ENCODE peak calls at places on chromosomes 6 and 20, in four cellular contexts. L is H1, P is trophoblast cell, S is H9. G is an unnamed sample.

GRCh38 chr6:43992783-43993505 is 134.3 kb downstream of the MRPL14 start:
- DNase-seq in L (no peak), P (no peak), S (no peak), G (no peak)

GRCh38 chr6:45001663-45002062 is 326.5 kb upstream of the RUNX2 start:
- DNase-seq in L (no peak), P (no peak), S (no peak), G (no peak)

GRCh38 chr6:155311076-155311475 is 3.2 kb downstream of the TFB1M start:
- DNase-seq in L (no peak), P (no peak), S (no peak), G (no peak)

GRCh38 chr6:80338201-80338836 is 231.8 kb downstream of the BCKDHB start:
- DNase-seq in L (peak; percentile 64), P (peak; percentile 69), S (peak; percentile 84), G (peak; percentile 77)

GRCh38 chr6:148972481-148972880 is 225.7 kb downstream of the UST start:
- DNase-seq in L (peak; percentile 84), P (peak; percentile 78), S (peak; percentile 98), G (no peak)

GRCh38 chr6:112575309-112575834 is 228.2 kb downstream of the RFPL4B start:
- DNase-seq in L (no peak), P (no peak), S (no peak), G (no peak)

GRCh38 chr20:420721-421574 is 12.8 kb downstream of the RBCK1 start:
- DNase-seq in L (no peak), P (peak; percentile 35), S (peak; percentile 49), G (no peak)

GRCh38 chr20:56111951-56112730 is 106.8 kb upstream of the CBLN4 start:
- DNase-seq in L (no peak), P (no peak), S (no peak), G (no peak)

GRCh38 chr6:166935353-166935752 is 21.0 kb downstream of the RNASET2 start:
- DNase-seq in L (no peak), P (no peak), S (no peak), G (no peak)

GRCh38 chr6:170045563-170045960 is 245.3 kb downstream of the DLL1 start:
- DNase-seq in L (no peak), P (no peak), S (no peak), G (no peak)

GRCh38 chr6:169315830-169316614 is 62.4 kb upstream of the THBS2 start:
- DNase-seq in L (no peak), P (no peak), S (no peak), G (no peak)

GRCh38 chr6:10033223-10033829 is 381.5 kb downstream of the TFAP2A start:
- DNase-seq in L (peak; percentile 3), P (peak; percentile 82), S (no peak), G (no peak)

GRCh38 chr6:143973097-143973979 is 34.7 kb downstream of the PLAGL1 start:
- DNase-seq in L (peak; percentile 90), P (no peak), S (peak; percentile 88), G (peak; percentile 90)

GRCh38 chr6:126188271-126188909 is 151.5 kb upstream of the CENPW start:
- DNase-seq in L (no peak), P (no peak), S (no peak), G (no peak)

GRCh38 chr6:168756009-168756634 is 315.1 kb downstream of the SMOC2 start:
- DNase-seq in L (peak; percentile 33), P (peak; percentile 94), S (peak; percentile 37), G (peak; percentile 35)

GRCh38 chr6:76788154-76788553 is 675.1 kb downstream of the HTR1B start:
- DNase-seq in L (no peak), P (no peak), S (no peak), G (no peak)

GRCh38 chr6:36607782-36608386 is 13.7 kb downstream of the SRSF3 start:
- DNase-seq in L (no peak), P (peak; percentile 66), S (no peak), G (no peak)

GRCh38 chr6:37633581-37634237 is 64.0 kb downstream of the MDGA1 start:
- DNase-seq in L (no peak), P (no peak), S (no peak), G (no peak)

GRCh38 chr6:37168809-37169457 is 1.0 kb upstream of the PIM1 start:
- DNase-seq in L (no peak), P (peak; percentile 75), S (no peak), G (no peak)

GRCh38 chr6:35280903-35281302 is 16.7 kb upstream of the DEF6 start:
- DNase-seq in L (no peak), P (no peak), S (no peak), G (no peak)

GRCh38 chr6:106763361-106763760 is 134.0 kb downstream of the QRSL1 start:
- DNase-seq in L (no peak), P (no peak), S (no peak), G (no peak)

GRCh38 chr20:22312744-22313346 is 271.5 kb downstream of the FOXA2 start:
- DNase-seq in L (no peak), P (peak; percentile 72), S (no peak), G (peak; percentile 38)

GRCh38 chr6:132715204-132715603 is 1.3 kb upstream of the VNN1 start:
- DNase-seq in L (peak; percentile 58), P (peak; percentile 88), S (peak; percentile 87), G (peak; percentile 29)

GRCh38 chr6:16683524-16684194 is 77.6 kb downstream of the ATXN1 start:
- DNase-seq in L (no peak), P (peak; percentile 53), S (no peak), G (no peak)

GRCh38 chr6:81331526-81331925 is 421.0 kb downstream of the TENT5A start:
- DNase-seq in L (no peak), P (peak; percentile 22), S (no peak), G (no peak)

GRCh38 chr20:11234181-11234969 is 560.6 kb upstream of the JAG1 start:
- DNase-seq in L (no peak), P (no peak), S (no peak), G (no peak)

GRCh38 chr6:148448371-148449010 is 105.9 kb downstream of the SASH1 start:
- DNase-seq in L (no peak), P (no peak), S (no peak), G (no peak)

GRCh38 chr6:144017167-144018094 is 9.4 kb upstream of the PLAGL1 start:
- DNase-seq in L (no peak), P (no peak), S (no peak), G (no peak)

GRCh38 chr6:24391756-24392405 is 10.9 kb upstream of the MRS2 start:
- DNase-seq in L (no peak), P (no peak), S (no peak), G (no peak)

GRCh38 chr20:46900826-46901225 is 6.2 kb downstream of the EYA2 start:
- DNase-seq in L (no peak), P (peak; percentile 7), S (no peak), G (no peak)

GRCh38 chr6:28789553-28790083 is 134.2 kb downstream of the TRIM27 start:
- DNase-seq in L (no peak), P (peak; percentile 85), S (peak; percentile 67), G (no peak)

GRCh38 chr20:45339084-45339483 is 9.1 kb downstream of the SDC4 start:
- DNase-seq in L (no peak), P (no peak), S (no peak), G (no peak)
- H2BK12ac ChIP-seq in L (no peak overlapping the region), P (peak overlapping the region; percentile 58), S (no peak overlapping the region), G (no peak overlapping the region)

GRCh38 chr6:41872102-41872602 is 23.0 kb downstream of the USP49 start:
- DNase-seq in L (no peak), P (no peak), S (no peak), G (no peak)

GRCh38 chr6:41877051-41877680 is 18.0 kb downstream of the USP49 start:
- DNase-seq in L (no peak), P (no peak), S (no peak), G (no peak)

GRCh38 chr6:41871677-41872076 is 23.5 kb downstream of the USP49 start:
- DNase-seq in L (no peak), P (no peak), S (no peak), G (no peak)

GRCh38 chr6:41878246-41878645 is 16.9 kb downstream of the USP49 start:
- DNase-seq in L (no peak), P (peak; percentile 32), S (no peak), G (no peak)

GRCh38 chr6:41874741-41875140 is 20.4 kb downstream of the USP49 start:
- DNase-seq in L (no peak), P (no peak), S (no peak), G (no peak)
- H3K4me1 ChIP-seq in L (no peaks in the 10 kb centered on the region), P (no peaks in the 10 kb centered on the region), S (no peaks in the 10 kb centered on the region), G (peaks cover 3% of the 10 kb centered on the region)

DNA sequence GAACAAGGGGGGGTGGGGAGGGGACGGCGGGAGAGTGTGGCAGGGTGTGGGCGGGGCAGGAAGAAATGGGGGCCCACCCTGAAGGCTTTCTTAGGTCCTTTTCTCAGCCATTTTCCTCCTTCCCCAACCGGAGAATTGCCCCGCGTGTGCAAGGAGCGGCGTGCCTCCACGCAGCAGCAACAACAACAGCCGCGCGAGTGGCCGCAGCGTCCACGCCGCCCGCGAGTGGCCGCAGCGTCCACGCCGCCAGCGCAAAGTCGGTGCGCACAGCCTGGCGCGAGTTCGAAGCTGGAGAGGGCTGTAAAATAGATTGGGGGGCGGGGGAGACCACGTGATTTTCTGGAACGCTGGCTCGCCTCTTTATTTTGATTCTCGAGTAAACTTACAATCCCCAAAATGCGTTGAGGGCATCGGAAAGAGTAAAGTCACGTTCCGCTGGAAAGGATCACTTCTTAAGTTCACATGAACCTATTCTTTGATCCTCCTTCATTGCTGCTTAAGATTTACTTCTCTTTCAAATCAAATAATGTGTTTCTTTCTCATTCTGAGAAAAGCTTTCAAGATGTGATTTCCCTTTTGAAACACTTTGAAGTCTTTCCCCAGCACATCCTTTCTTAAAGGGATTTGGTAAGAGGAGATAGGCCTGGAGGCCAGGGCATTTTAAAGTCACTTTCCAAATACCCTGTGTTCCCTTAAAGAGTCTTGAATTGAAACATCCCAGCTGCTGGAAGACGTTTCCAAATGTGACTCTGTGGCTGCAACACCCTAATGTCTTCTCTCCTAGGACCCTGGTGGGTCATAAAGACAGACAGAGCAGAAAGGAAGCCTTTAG is 66.7 kb upstream of the ZNF217 start:
- DNase-seq in L (no peak), P (no peak), S (peak; percentile 37), G (no peak)
- H2BK12ac ChIP-seq in L (peak overlapping the region; percentile 52), P (peak overlapping the region; percentile 78), S (no peak overlapping the region), G (peak overlapping the region; percentile 99)

DNA sequence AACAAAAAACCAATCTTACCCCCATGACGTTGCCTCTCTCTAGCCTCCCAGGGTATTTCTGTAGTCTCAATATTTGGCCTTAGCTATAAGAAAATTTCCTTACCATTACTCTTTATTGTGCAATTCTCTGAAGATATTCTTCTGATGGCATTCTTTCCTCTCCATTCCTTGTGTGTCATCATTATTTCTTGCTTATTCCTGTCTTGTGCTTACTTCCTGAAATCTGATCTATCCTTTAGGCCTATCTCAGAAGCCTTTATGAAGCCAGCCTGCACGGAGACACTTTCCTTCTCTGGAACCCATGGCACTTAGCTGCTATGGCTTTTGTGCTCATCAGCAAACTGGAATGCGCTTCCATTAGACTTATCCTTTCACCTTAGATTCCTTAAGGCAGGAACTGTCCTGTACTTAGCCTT is 65.9 kb upstream of the DDR1 start:
- DNase-seq in L (no peak), P (peak; percentile 95), S (no peak), G (no peak)
- H3K4me1 ChIP-seq in L (no peaks in the 10 kb centered on the region), P (peaks cover 24% of the 10 kb centered on the region), S (no peaks in the 10 kb centered on the region), G (peaks cover 4% of the 10 kb centered on the region)

DNA sequence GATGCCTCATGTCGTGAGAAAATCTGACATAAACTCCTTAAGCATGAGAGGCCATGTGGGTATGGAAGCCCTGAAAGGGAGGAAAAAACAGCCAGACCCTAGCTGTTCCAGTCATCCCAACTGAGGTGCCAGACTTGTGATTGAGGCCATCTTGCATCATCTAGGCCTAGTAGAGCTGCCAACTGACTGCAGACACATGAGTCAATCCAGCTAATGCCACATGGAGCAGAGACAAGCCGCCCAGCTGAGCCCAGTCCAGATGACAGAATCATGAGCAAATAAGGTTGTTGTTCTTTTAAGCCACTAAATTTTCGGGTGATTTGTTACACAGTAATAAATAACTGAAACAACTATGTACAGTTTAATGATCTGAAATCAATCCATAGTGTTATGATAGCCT is 680.9 kb downstream of the MAFB start:
- DNase-seq in L (no peak), P (no peak), S (no peak), G (no peak)
- H2BK12ac ChIP-seq in L (no peak overlapping the region), P (no peak overlapping the region), S (no peak overlapping the region), G (no peak overlapping the region)